ENCODE peak calls at places on chromosome 15, in six cellular contexts. T is upper lobe of right lung, V is HCT116, R is Karpas-422, C is A549, U is neuronal stem cell. Y is an unnamed sample.

GRCh38 chr15:70535071-70535954 is 228.0 kb downstream of the UACA start:
- DNase-seq in C (no peak), T (no peak), V (no peak), R (peak; percentile 47), U (no peak), Y (no peak)

GRCh38 chr15:78811124-78811824 is at the start of gene ADAMTS7:
- DNase-seq in T (peak; percentile 86), U (peak; percentile 80), R (peak; percentile 67), V (peak; percentile 46), C (peak; percentile 78), Y (no peak)

GRCh38 chr15:56677271-56677670 is 56.0 kb downstream of the ZNF280D start:
- DNase-seq in C (no peak), R (no peak), T (no peak), V (no peak), U (no peak), Y (no peak)

GRCh38 chr15:27358751-27359434 is 387.9 kb downstream of the GABRG3 start:
- DNase-seq in U (peak; percentile 40), C (peak; percentile 16), V (no peak), T (no peak), R (no peak), Y (peak; percentile 27)

GRCh38 chr15:68589783-68590710 is 11.3 kb downstream of the CORO2B start:
- DNase-seq in U (no peak), C (no peak), R (no peak), V (no peak), T (no peak), Y (no peak)

GRCh38 chr15:49330166-49330565 is 92.9 kb upstream of the FGF7 start:
- DNase-seq in U (no peak), R (no peak), V (no peak), C (no peak), T (no peak), Y (no peak)

GRCh38 chr15:84821501-84822021 is 4.4 kb downstream of the ALPK3 start:
- DNase-seq in R (peak; percentile 58), V (no peak), C (no peak), T (peak; percentile 37), U (no peak), Y (no peak)

GRCh38 chr15:78565097-78565950 is at the start of gene CHRNA5:
- DNase-seq in R (peak; percentile 49), V (peak; percentile 79), U (peak; percentile 96), C (peak; percentile 94), T (peak; percentile 94), Y (peak; percentile 85)

GRCh38 chr15:75868019-75868418 is 24.8 kb downstream of the UBE2Q2 start:
- DNase-seq in R (no peak), T (no peak), C (no peak), V (no peak), U (no peak), Y (no peak)

GRCh38 chr15:80242132-80242769 is 9.8 kb downstream of the CTXND1 start:
- DNase-seq in R (peak; percentile 87), C (peak; percentile 60), V (peak; percentile 28), T (no peak), U (no peak), Y (peak; percentile 41)

GRCh38 chr15:69160976-69161877 is 792 bp downstream of the GLCE start:
- DNase-seq in R (no peak), C (peak; percentile 48), T (peak; percentile 71), U (peak; percentile 35), V (peak; percentile 16), Y (no peak)

GRCh38 chr15:60510006-60510405 is 31.1 kb upstream of the ICE2 start:
- DNase-seq in V (no peak), C (no peak), T (no peak), R (no peak), U (no peak), Y (no peak)

GRCh38 chr15:57505056-57505713 is 86.5 kb upstream of the MYZAP start:
- DNase-seq in R (no peak), T (no peak), V (no peak), U (no peak), C (peak; percentile 55), Y (no peak)

GRCh38 chr15:85582076-85582718 is 201.8 kb downstream of the AKAP13 start:
- DNase-seq in U (no peak), C (no peak), V (no peak), T (peak; percentile 31), R (no peak), Y (no peak)

GRCh38 chr15:29102911-29103824 is 166.5 kb downstream of the NSMCE3 start:
- DNase-seq in R (no peak), U (peak; percentile 44), C (no peak), V (no peak), T (no peak), Y (no peak)
- H3K4me3 ChIP-seq in R (no peak overlapping the region), U (no peak overlapping the region), C (no peak overlapping the region), V (no peak overlapping the region), T (peak overlapping the region; percentile 35), Y (peak overlapping the region; percentile 38)

GRCh38 chr15:91866971-91867372 is 13.5 kb downstream of the SLCO3A1 start:
- DNase-seq in V (no peak), U (no peak), C (no peak), R (no peak), T (peak; percentile 87), Y (no peak)
- H3K4me1 ChIP-seq in V (peaks cover 35% of the 10 kb centered on the region), U (no peaks in the 10 kb centered on the region), C (peaks cover 28% of the 10 kb centered on the region), R (peaks cover 76% of the 10 kb centered on the region), T (peaks cover 73% of the 10 kb centered on the region), Y (peaks cover 5% of the 10 kb centered on the region)

DNA sequence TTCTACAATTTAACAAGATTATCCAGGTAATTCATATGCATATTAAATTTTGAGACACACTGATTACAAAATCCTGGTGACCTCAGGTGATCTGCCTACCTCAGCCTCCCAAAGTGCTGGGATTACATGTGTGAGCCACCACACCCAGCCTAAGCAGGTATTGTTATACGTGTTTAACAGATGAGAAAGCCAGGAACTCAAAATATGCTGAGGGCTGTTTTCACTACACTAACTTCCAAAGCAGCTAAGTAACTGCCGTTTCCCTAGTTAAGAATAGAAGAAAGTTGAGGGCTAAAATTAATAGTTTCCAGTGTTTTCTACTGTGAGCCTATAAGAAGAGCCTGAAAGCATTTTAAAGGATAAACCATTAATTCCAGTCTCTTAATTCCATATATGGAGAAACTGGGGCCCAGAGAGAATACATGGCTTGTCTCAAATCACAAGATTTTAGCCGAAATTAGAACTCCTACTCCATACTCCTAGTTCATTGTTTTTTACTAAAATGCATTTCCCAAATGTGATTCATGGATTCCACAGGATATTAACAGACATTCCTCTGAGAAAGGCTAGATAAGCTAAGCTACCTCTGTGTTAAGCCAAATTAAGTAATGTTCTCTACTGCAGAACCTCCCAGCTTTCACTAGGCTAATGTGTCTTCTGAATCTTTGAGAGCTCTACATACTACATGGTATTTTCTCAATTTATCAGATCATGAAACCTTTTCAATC is 17.0 kb upstream of the AVEN start:
- DNase-seq in V (no peak), U (no peak), C (no peak), T (no peak), R (no peak), Y (no peak)
- H3K4me3 ChIP-seq in V (no peak overlapping the region), U (no peak overlapping the region), C (no peak overlapping the region), T (no peak overlapping the region), R (no peak overlapping the region), Y (no peak overlapping the region)

GRCh38 chr15:64474846-64475245 is 14.5 kb downstream of the ZNF609 start:
- DNase-seq in V (no peak), C (no peak), R (no peak), U (no peak), T (no peak), Y (no peak)
- H3K4me1 ChIP-seq in V (no peaks in the 10 kb centered on the region), C (peaks cover 7% of the 10 kb centered on the region), R (peaks cover 14% of the 10 kb centered on the region), U (no peaks in the 10 kb centered on the region), T (peaks cover 16% of the 10 kb centered on the region), Y (no peaks in the 10 kb centered on the region)

GRCh38 chr15:64443747-64444621 is 16.4 kb upstream of the ZNF609 start:
- DNase-seq in C (peak; percentile 78), V (peak; percentile 81), T (no peak), U (no peak), R (no peak), Y (no peak)
- H3K4me3 ChIP-seq in C (no peak overlapping the region), V (peak overlapping the region; percentile 50), T (no peak overlapping the region), U (no peak overlapping the region), R (no peak overlapping the region), Y (no peak overlapping the region)

GRCh38 chr15:66744610-66745279 is 42.7 kb downstream of the SMAD6 start:
- DNase-seq in V (no peak), U (no peak), C (no peak), R (no peak), T (peak; percentile 35), Y (no peak)

GRCh38 chr15:66745530-66746230 is 43.6 kb downstream of the SMAD6 start:
- DNase-seq in C (no peak), T (peak; percentile 55), U (no peak), V (no peak), R (no peak), Y (no peak)

GRCh38 chr15:66747866-66748265 is 45.8 kb downstream of the SMAD6 start:
- DNase-seq in R (no peak), U (no peak), C (no peak), V (no peak), T (no peak), Y (no peak)

GRCh38 chr15:66747223-66747622 is 45.2 kb downstream of the SMAD6 start:
- DNase-seq in R (no peak), C (no peak), T (peak; percentile 54), V (no peak), U (no peak), Y (no peak)

DNA sequence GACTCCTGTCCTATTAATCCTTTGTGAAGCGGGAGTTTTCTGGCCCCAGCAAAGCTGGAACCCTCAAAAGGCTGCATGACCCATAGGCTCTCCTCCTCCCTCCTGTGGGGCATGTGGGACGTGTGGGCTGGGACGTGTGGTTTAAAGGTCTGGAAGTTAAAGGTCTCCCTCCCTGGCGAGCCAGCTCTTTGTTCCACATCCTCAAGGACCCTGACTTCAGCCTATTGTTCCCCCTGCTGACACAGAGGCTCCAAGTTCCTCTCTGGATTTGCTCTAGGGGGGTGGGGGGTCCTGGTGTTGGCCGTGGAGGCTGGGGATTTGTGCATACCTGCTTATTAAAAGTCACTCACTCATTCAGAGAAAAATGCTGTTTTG is 44.2 kb downstream of the SMAD6 start:
- DNase-seq in U (no peak), V (no peak), T (no peak), C (no peak), R (no peak), Y (no peak)
- H3K4me1 ChIP-seq in U (peaks cover 16% of the 10 kb centered on the region), V (peaks cover 70% of the 10 kb centered on the region), T (peaks cover 68% of the 10 kb centered on the region), C (peaks cover 77% of the 10 kb centered on the region), R (no peaks in the 10 kb centered on the region), Y (peaks cover 20% of the 10 kb centered on the region)

DNA sequence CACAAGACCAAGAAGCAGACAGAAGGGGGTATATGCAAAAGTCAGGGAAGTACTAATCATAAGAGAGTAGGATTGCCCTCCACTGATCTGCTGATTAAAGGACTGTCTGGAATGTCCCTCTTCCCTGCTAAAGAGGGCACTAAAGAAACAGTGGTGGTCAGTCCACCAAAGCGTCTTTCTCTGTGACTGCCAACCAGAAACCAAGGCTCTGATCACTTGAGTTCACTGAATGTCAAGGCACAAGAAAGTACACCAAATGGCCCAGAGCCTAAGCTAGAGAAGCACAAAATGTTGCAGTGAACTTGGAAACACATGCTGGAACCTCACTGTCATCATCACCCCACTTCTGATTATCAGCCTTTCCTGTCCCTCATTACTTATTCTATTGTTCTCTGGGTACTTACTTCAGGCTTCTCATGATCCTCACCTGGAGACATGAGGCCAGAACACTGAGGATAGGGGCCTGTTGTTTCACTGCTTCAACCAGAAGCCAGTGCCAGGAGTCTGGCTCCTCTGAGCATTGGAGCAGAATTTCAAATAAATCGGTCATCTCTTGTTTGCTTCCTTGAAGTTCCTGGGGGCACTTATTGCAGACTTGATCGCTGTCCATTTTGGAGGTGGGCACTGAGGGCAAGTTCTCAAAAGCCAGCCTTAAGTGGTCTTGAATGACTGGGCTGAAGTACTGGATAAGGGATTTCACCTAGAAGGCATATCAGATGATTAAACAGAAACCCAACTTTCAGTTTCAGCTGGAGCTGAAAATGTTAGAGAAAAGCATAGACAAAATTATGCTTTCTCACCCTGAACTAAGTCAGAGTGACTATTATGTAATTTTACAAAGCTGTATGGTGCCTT is 58.9 kb downstream of the EIF3J start:
- DNase-seq in R (no peak), T (no peak), C (no peak), V (no peak), U (no peak), Y (no peak)
- H3K4me3 ChIP-seq in R (no peak overlapping the region), T (no peak overlapping the region), C (no peak overlapping the region), V (no peak overlapping the region), U (no peak overlapping the region), Y (no peak overlapping the region)

Y was measured in iPS DF 6.9.